ENCODE peak calls at places on chromosomes 7 and 10, in four cellular contexts. X is H1, P is GM12878, M is HepG2. Z is an unnamed sample.

GRCh38 chr7:141198191-141198958 is 124.5 kb downstream of the TMEM178B start:
- DNase-seq in X (no peak), M (no peak), P (no peak), Z (no peak)

GRCh38 chr10:110075726-110076125 is 67.9 kb downstream of the ADD3 start:
- DNase-seq in M (no peak), P (no peak), X (no peak), Z (no peak)

GRCh38 chr7:92279429-92280031 is 33.8 kb downstream of the ANKIB1 start:
- DNase-seq in M (no peak), X (no peak), P (no peak), Z (no peak)

GRCh38 chr7:38873433-38873832 is 35.6 kb downstream of the VPS41 start:
- DNase-seq in P (no peak), M (no peak), X (no peak), Z (no peak)

GRCh38 chr10:95330966-95331453 is 40.2 kb upstream of the PDLIM1 start:
- DNase-seq in M (no peak), X (no peak), P (no peak), Z (no peak)

GRCh38 chr10:11578802-11579255 is 32.6 kb downstream of the USP6NL start:
- DNase-seq in X (no peak), P (peak), M (no peak), Z (no peak)

GRCh38 chr7:128831994-128832879 is 2.0 kb downstream of the FLNC start:
- DNase-seq in M (no peak), X (no peak), P (no peak), Z (peak)

GRCh38 chr10:58993480-58994221 is 182.8 kb upstream of the PHYHIPL start:
- DNase-seq in P (peak), M (no peak), X (no peak), Z (no peak)

GRCh38 chr10:35641430-35642015 is 573 bp downstream of the FZD8 start:
- DNase-seq in X (no peak), P (no peak), M (no peak), Z (no peak)

GRCh38 chr10:72145657-72146450 is 57.5 kb upstream of the SPOCK2 start:
- DNase-seq in P (no peak), X (no peak), M (no peak), Z (no peak)

GRCh38 chr10:101894742-101895141 is 51.1 kb upstream of the KCNIP2 start:
- DNase-seq in M (peak), P (no peak), X (no peak), Z (no peak)

GRCh38 chr7:70793767-70794166 is 338.2 kb upstream of the GALNT17 start:
- DNase-seq in P (no peak), X (no peak), M (no peak), Z (no peak)

GRCh38 chr10:92688927-92689662 is 660 bp upstream of the HHEX start:
- DNase-seq in X (no peak), P (no peak), M (peak), Z (peak)

GRCh38 chr10:15316877-15317464 is 54.1 kb downstream of the FAM171A1 start:
- DNase-seq in M (no peak), P (no peak), X (no peak), Z (no peak)

GRCh38 chr10:34906021-34906965 is 91.2 kb upstream of the PARD3 start:
- DNase-seq in M (peak), X (no peak), P (no peak), Z (no peak)

GRCh38 chr7:125599387-125599786 is 669.8 kb upstream of the POT1 start:
- DNase-seq in M (no peak), X (no peak), P (no peak), Z (peak)

GRCh38 chr10:84540617-84541288 is 212.4 kb downstream of the CCSER2 start:
- DNase-seq in M (peak), X (no peak), P (no peak), Z (peak)

GRCh38 chr7:2488272-2488645 is 12.1 kb upstream of the GRIFIN start:
- DNase-seq in X (no peak), P (no peak), M (no peak), Z (no peak)

GRCh38 chr7:21886396-21886795 is 59.3 kb downstream of the CDCA7L start:
- DNase-seq in P (no peak), X (no peak), M (no peak), Z (no peak)

GRCh38 chr7:94382155-94382554 is 12.5 kb upstream of the COL1A2 start:
- DNase-seq in P (no peak), M (no peak), X (no peak), Z (no peak)

GRCh38 chr10:130994191-130994590 is 317.3 kb downstream of the TCERG1L start:
- DNase-seq in M (no peak), X (no peak), P (no peak), Z (no peak)

GRCh38 chr10:8070440-8070839 is 16.0 kb downstream of the GATA3 start:
- DNase-seq in M (no peak), X (no peak), P (no peak), Z (no peak)

GRCh38 chr7:64799-65430 is 127.5 kb upstream of the FAM20C start:
- DNase-seq in P (no peak), X (no peak), M (no peak), Z (no peak)

GRCh38 chr7:69654381-69654780 is 56.1 kb downstream of the AUTS2 start:
- DNase-seq in P (no peak), M (no peak), X (no peak), Z (no peak)

GRCh38 chr7:103690576-103690975 is 244.6 kb upstream of the SLC26A5 start:
- DNase-seq in M (no peak), P (no peak), X (no peak), Z (no peak)

GRCh38 chr10:72340911-72341310 is 13.8 kb downstream of the DNAJB12 start:
- DNase-seq in M (no peak), P (no peak), X (no peak), Z (no peak)

GRCh38 chr7:37408241-37408884 is 40.3 kb downstream of the ELMO1 start:
- DNase-seq in X (no peak), P (no peak), M (no peak), Z (no peak)

GRCh38 chr10:78542536-78542935 is 508.9 kb downstream of the RPS24 start:
- DNase-seq in X (no peak), P (no peak), M (no peak), Z (no peak)

GRCh38 chr7:115135769-115136410 is 214.0 kb downstream of the MDFIC start:
- DNase-seq in X (no peak), P (no peak), M (peak), Z (no peak)

GRCh38 chr10:104650072-104650471 is 9.0 kb downstream of the SORCS3 start:
- DNase-seq in P (no peak), M (no peak), X (no peak), Z (no peak)

GRCh38 chr10:86556933-86557649 is 35.5 kb upstream of the WAPL start:
- DNase-seq in M (no peak), P (no peak), X (no peak), Z (no peak)

GRCh38 chr7:80699030-80699638 is 60.7 kb downstream of the CD36 start:
- DNase-seq in X (no peak), P (no peak), M (peak), Z (peak)

GRCh38 chr10:111017093-111017492 is 59.7 kb upstream of the ADRA2A start:
- DNase-seq in X (no peak), P (no peak), M (no peak), Z (no peak)

GRCh38 chr7:13414661-13415105 is 574.8 kb downstream of the ETV1 start:
- DNase-seq in M (no peak), X (no peak), P (no peak), Z (no peak)

GRCh38 chr7:149884016-149884415 is 10.2 kb downstream of the ATP6V0E2 start:
- DNase-seq in M (no peak), X (no peak), P (no peak), Z (no peak)

GRCh38 chr7:149882264-149883048 is 8.7 kb downstream of the ATP6V0E2 start:
- DNase-seq in P (no peak), X (no peak), M (no peak), Z (no peak)

GRCh38 chr7:149884541-149884940 is 10.8 kb downstream of the ATP6V0E2 start:
- DNase-seq in X (no peak), P (no peak), M (no peak), Z (no peak)

GRCh38 chr7:149883049-149883439 is 9.3 kb downstream of the ATP6V0E2 start:
- DNase-seq in P (no peak), M (no peak), X (no peak), Z (no peak)

GRCh38 chr7:149883452-149883861 is 9.7 kb downstream of the ATP6V0E2 start:
- DNase-seq in X (peak), P (no peak), M (peak), Z (peak)
- TF ChIP-seq CBX5 in X (no peak), P (no peak), M (no peak), Z (no peak)

DNA sequence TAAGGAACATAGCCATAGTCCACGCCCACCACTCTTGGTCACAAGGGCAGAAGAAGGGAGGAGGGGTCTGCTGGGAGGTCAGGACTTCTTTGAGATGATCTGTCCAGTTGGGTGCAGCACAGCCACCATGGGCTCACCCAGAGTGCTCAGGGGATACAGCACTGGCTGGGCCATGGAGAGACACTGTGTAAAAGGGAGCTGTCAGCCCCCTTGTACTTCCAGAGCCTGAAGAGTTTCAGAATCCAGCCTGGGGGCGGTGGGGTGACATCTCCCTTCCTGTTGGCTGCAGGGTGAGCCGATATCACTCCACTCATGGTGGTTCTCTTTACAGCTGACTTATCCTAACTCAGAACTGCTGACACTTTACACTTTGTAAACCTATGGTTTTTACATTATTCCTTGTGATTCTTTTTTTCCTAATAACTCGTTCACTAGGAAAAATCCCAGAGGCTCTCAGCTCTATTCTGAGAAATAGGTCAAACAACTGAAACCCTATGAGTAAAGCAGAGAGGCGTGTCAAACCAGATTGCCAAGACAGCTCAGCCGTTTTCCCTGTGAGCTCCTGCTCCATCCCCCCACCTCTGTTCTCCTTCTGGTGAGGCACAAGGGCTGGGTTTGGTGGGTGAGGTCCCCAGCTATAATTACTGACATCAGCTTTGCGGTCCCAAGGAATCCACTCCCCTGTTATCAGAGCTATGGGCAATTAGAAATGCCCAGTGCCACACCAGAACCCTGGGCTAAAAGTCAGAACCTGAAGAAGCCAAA is 3.3 kb upstream of the MRPS24 start:
- DNase-seq in M (no peak), P (no peak), X (no peak), Z (peak)
- TF ChIP-seq CBX5 in M (no peak), P (no peak), X (no peak), Z (no peak)

GRCh38 chr7:12102527-12102926 is 108.6 kb upstream of the TMEM106B start:
- DNase-seq in X (no peak), M (no peak), P (no peak), Z (no peak)

GRCh38 chr7:12103948-12104347 is 107.1 kb upstream of the TMEM106B start:
- DNase-seq in P (no peak), M (no peak), X (no peak), Z (no peak)

GRCh38 chr7:12107841-12108249 is 103.2 kb upstream of the TMEM106B start:
- DNase-seq in M (peak), X (no peak), P (no peak), Z (no peak)

GRCh38 chr7:12102101-12102500 is 109.0 kb upstream of the TMEM106B start:
- DNase-seq in P (no peak), M (no peak), X (no peak), Z (no peak)
- TF ChIP-seq CBX5 in P (no peak), M (no peak), X (no peak), Z (no peak)

GRCh38 chr10:6049031-6049400 is 13.2 kb downstream of the IL2RA start:
- DNase-seq in P (no peak), X (no peak), M (no peak), Z (no peak)
- TF ChIP-seq CBX5 in P (no peak), X (no peak), M (no peak), Z (no peak)

GRCh38 chr10:87862644-87863101 is 660 bp downstream of the KLLN start:
- DNase-seq in M (no peak), X (no peak), P (no peak), Z (peak)
- TF ChIP-seq CBX5 in M (no peak), X (no peak), P (no peak), Z (no peak)

GRCh38 chr7:91080351-91080750 is 183.9 kb upstream of the FZD1 start:
- DNase-seq in M (no peak), P (no peak), X (no peak), Z (no peak)
- TF ChIP-seq CBX5 in M (no peak), P (no peak), X (no peak), Z (no peak)

DNA sequence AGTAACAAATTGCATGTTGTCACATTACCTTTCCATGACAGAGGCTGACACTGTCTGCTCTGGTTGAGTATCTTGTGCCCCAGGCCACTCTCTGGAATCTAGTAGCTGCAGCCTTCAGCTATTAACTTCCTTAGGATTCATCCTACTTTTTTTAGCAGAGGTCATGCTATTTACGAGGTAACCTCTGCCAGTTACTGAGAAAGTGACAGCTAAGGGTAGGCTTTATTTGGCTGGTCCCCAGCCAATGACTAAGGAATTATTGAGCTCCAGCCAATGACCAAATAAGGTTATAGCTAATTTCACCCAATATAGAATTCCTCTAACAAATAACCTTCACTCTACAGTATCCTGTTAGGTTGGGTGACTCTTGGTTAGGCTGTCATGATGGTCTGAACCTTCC is 1361.7 kb downstream of the XPNPEP1 start:
- DNase-seq in P (no peak), X (no peak), M (no peak), Z (no peak)
- TF ChIP-seq CBX5 in P (no peak), X (no peak), M (no peak), Z (no peak)